ENCODE peak calls at places on chromosomes 12 and 14, in six cellular contexts. H is pancreas, Y is neural progenitor cell, W is IMR-90, N is tibial nerve, R is neuronal stem cell. U is an unnamed sample.

GRCh38 chr14:90060312-90060964 is 1.4 kb upstream of the KCNK13 start:
- DNase-seq in H (peak), Y (peak), W (peak), N (no peak), R (peak), U (no peak)

GRCh38 chr14:55245657-55246268 is 25.5 kb upstream of the FBXO34 start:
- DNase-seq in H (peak), Y (peak), W (peak), N (no peak), R (no peak), U (no peak)

GRCh38 chr12:109626378-109627115 is 53.0 kb downstream of the MVK start:
- DNase-seq in H (no peak), Y (peak), W (no peak), N (no peak), R (no peak), U (no peak)

GRCh38 chr12:132170094-132170636 is 25.9 kb downstream of the NOC4L start:
- DNase-seq in H (no peak), Y (no peak), W (peak), N (no peak), R (no peak), U (no peak)

GRCh38 chr12:64995831-64996230 is 125.3 kb downstream of the WIF1 start:
- DNase-seq in H (no peak), Y (no peak), W (no peak), N (no peak), R (no peak), U (no peak)

GRCh38 chr12:65685514-65685913 is 138.8 kb upstream of the HMGA2 start:
- DNase-seq in H (no peak), Y (no peak), W (peak), N (no peak), R (no peak), U (no peak)

GRCh38 chr12:79659961-79660431 is 30.8 kb downstream of the PAWR start:
- DNase-seq in H (no peak), Y (no peak), W (no peak), N (no peak), R (no peak), U (no peak)

GRCh38 chr12:118981285-118982201 is at the start of gene SRRM4:
- DNase-seq in H (no peak), Y (peak), W (no peak), N (no peak), R (peak), U (no peak)

GRCh38 chr12:31215521-31216232 is 110.3 kb downstream of the SINHCAF start:
- DNase-seq in H (no peak), Y (no peak), W (no peak), N (no peak), R (no peak), U (no peak)

GRCh38 chr12:127284870-127285431 is 982.0 kb upstream of the TMEM132C start:
- DNase-seq in H (no peak), Y (no peak), W (peak), N (peak), R (no peak), U (peak)

GRCh38 chr14:104161601-104162367 is 23.4 kb downstream of the KIF26A start:
- DNase-seq in H (no peak), Y (peak), W (no peak), N (no peak), R (no peak), U (no peak)

GRCh38 chr14:80634106-80634758 is 307.3 kb downstream of the CEP128 start:
- DNase-seq in H (no peak), Y (no peak), W (no peak), N (no peak), R (no peak), U (no peak)

GRCh38 chr14:90275820-90276219 is 19.5 kb downstream of the PSMC1 start:
- DNase-seq in H (no peak), Y (no peak), W (no peak), N (no peak), R (no peak), U (no peak)

GRCh38 chr14:44168566-44168965 is 338.5 kb downstream of the FSCB start:
- DNase-seq in H (no peak), Y (no peak), W (no peak), N (no peak), R (no peak), U (no peak)

GRCh38 chr14:70776197-70776596 is 33.1 kb downstream of the MAP3K9 start:
- DNase-seq in H (no peak), Y (no peak), W (no peak), N (no peak), R (no peak), U (no peak)

GRCh38 chr12:56029166-56029519 is 8.3 kb downstream of the IKZF4 start:
- DNase-seq in H (no peak), Y (no peak), W (peak), N (no peak), R (no peak), U (no peak)

GRCh38 chr12:128267246-128267622 is 264 bp downstream of the TMEM132C start:
- DNase-seq in H (no peak), Y (no peak), W (no peak), N (no peak), R (no peak), U (no peak)

GRCh38 chr14:101153691-101154090 is 250.2 kb upstream of the RTL1 start:
- DNase-seq in H (no peak), Y (no peak), W (no peak), N (no peak), R (no peak), U (no peak)

GRCh38 chr12:38152816-38153736 is 163.5 kb upstream of the ALG10B start:
- DNase-seq in H (no peak), Y (no peak), W (no peak), N (no peak), R (no peak), U (no peak)

GRCh38 chr12:97650242-97650641 is 187.6 kb downstream of the RMST start:
- DNase-seq in H (no peak), Y (no peak), W (no peak), N (no peak), R (no peak), U (no peak)

GRCh38 chr14:104969741-104970230 is 8.4 kb downstream of the AHNAK2 start:
- DNase-seq in H (no peak), Y (no peak), W (no peak), N (no peak), R (no peak), U (no peak)

GRCh38 chr14:61537567-61538463 is 157.5 kb upstream of the HIF1A start:
- DNase-seq in H (peak), Y (peak), W (peak), N (no peak), R (no peak), U (peak)

GRCh38 chr14:36507847-36508417 is 12.1 kb downstream of the NKX2-1 start:
- DNase-seq in H (no peak), Y (no peak), W (no peak), N (no peak), R (no peak), U (no peak)

GRCh38 chr12:53051058-53051880 is 1.4 kb downstream of the TNS2 start:
- DNase-seq in H (peak), Y (no peak), W (peak), N (peak), R (no peak), U (peak)

GRCh38 chr12:48787791-48788521 is 933 bp downstream of the ADCY6 start:
- DNase-seq in H (no peak), Y (peak), W (no peak), N (no peak), R (no peak), U (no peak)

GRCh38 chr12:53052419-53053222 is 2.8 kb downstream of the TNS2 start:
- DNase-seq in H (peak), Y (no peak), W (peak), N (peak), R (no peak), U (peak)

GRCh38 chr12:32589165-32589891 is 89.8 kb upstream of the DNM1L start:
- DNase-seq in H (no peak), Y (no peak), W (no peak), N (no peak), R (no peak), U (no peak)

GRCh38 chr12:16359512-16360491 is 12.4 kb downstream of the MGST1 start:
- DNase-seq in H (peak), Y (peak), W (peak), N (peak), R (peak), U (no peak)

GRCh38 chr12:56258820-56259183 is 618 bp upstream of the ANKRD52 start:
- DNase-seq in H (no peak), Y (no peak), W (no peak), N (no peak), R (peak), U (no peak)

GRCh38 chr12:51822956-51823355 is 25.6 kb downstream of the FIGNL2 start:
- DNase-seq in H (peak), Y (no peak), W (no peak), N (no peak), R (no peak), U (no peak)

GRCh38 chr12:104243551-104243950 is 28.0 kb downstream of the TXNRD1 start:
- DNase-seq in H (no peak), Y (no peak), W (no peak), N (no peak), R (no peak), U (no peak)

GRCh38 chr14:54291491-54292191 is 105.2 kb upstream of the CDKN3 start:
- DNase-seq in H (no peak), Y (peak), W (no peak), N (no peak), R (peak), U (no peak)

GRCh38 chr12:76312314-76312713 is 35.9 kb downstream of the BBS10 start:
- DNase-seq in H (no peak), Y (no peak), W (no peak), N (no peak), R (no peak), U (no peak)

GRCh38 chr12:76883151-76883550 is 4.3 kb upstream of the CSRP2 start:
- DNase-seq in H (no peak), Y (no peak), W (peak), N (no peak), R (no peak), U (no peak)

GRCh38 chr12:58812229-58812628 is 108.1 kb downstream of the LRIG3 start:
- DNase-seq in H (no peak), Y (no peak), W (no peak), N (no peak), R (no peak), U (no peak)

GRCh38 chr12:8822298-8822697 is at the start of gene A2ML1:
- DNase-seq in H (no peak), Y (no peak), W (no peak), N (no peak), R (no peak), U (no peak)

GRCh38 chr14:99838555-99839193 is 45.5 kb downstream of the EML1 start:
- DNase-seq in H (no peak), Y (peak), W (peak), N (no peak), R (peak), U (no peak)

GRCh38 chr14:91419044-91419397 is 1.4 kb upstream of the CCDC88C start:
- DNase-seq in H (no peak), Y (no peak), W (no peak), N (no peak), R (no peak), U (no peak)

GRCh38 chr14:91419451-91419850 is 1.8 kb upstream of the CCDC88C start:
- DNase-seq in H (no peak), Y (no peak), W (no peak), N (no peak), R (no peak), U (no peak)

GRCh38 chr14:91417983-91418386 is 365 bp upstream of the CCDC88C start:
- DNase-seq in H (peak), Y (peak), W (no peak), N (no peak), R (peak), U (no peak)

GRCh38 chr14:91417134-91417982 is at the start of gene CCDC88C:
- DNase-seq in H (peak), Y (peak), W (no peak), N (no peak), R (peak), U (no peak)

DNA sequence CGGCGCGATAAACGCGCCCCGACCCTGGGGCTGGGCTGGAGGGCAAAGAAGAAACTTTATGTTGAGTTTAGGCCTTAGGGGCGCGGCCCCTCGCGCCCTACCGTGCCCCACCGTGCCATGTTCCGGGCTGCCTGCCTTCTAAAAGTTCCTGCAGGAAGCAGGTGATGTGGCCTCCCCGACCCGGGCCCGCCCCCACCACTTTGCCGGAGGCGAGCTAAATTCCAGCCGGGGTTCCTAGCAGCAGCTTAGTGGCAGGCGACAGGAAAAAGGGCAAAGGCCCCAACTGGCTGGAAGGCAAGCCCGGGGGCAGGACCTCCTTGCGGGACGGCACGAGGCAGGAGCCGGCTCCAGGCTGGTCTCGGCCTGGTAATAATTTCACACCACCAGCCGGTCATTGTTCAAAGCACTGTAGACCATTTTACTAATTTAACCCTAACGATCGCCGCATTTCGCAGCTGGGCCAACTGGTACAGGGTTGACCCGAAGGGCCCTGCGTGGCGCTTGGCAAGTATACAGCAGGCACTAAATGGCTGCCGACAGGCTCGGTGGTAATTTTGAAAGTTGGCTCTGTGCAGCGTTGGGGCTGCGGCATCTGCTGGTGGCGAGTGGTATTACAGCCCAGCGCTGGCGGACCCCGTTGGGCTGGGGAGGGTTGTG is 895 bp upstream of the CCDC88C start:
- DNase-seq in H (peak), Y (peak), W (peak), N (peak), R (peak), U (peak)
- H3K27ac ChIP-seq in H (peak), Y (no peak), W (no peak), N (no peak), R (no peak), U (no peak)

GRCh38 chr14:21096438-21096837 is 2.0 kb downstream of the ZNF219 start:
- DNase-seq in H (no peak), Y (no peak), W (no peak), N (no peak), R (no peak), U (no peak)

GRCh38 chr14:21097616-21098133 is 780 bp downstream of the ZNF219 start:
- DNase-seq in H (no peak), Y (peak), W (no peak), N (no peak), R (no peak), U (peak)

GRCh38 chr14:21098134-21098891 is at the start of gene ZNF219:
- DNase-seq in H (peak), Y (peak), W (peak), N (peak), R (peak), U (peak)

GRCh38 chr14:21095430-21096205 is 2.8 kb downstream of the ZNF219 start:
- DNase-seq in H (no peak), Y (peak), W (peak), N (no peak), R (no peak), U (no peak)

DNA sequence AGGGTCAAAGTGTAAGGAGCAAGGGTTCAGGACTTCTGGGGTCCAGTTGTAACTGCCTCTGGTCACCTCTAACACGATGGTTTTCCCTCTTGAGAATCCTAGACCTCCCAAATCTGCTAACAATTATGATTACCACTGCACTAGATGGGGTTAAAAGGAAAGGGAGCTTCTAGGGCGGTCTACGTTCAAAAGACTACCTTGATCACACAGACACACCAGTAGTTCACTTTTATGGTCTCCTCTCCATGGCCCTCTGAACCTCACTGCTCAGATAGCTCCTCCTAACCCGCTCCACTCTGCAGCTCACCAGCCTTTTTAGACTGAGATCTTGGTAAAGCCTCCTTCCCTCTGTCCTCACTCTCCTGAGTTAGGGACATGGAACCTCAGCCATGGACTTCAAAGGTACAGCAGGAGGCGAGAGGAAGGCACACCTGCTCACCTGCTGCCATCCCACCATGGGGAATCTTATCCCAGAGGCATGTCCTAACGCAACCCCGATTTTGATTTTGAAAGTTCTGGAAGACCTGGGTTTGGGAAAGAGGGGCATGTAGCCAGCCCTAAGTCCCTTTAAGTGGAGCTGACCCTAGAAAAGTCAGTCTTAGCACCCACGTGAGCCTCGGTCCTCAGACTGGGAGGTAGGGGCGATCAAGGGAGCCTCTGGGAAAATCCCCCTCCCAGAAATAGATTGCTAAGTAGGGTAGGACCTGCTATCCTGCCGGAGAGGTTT is 1.4 kb downstream of the ZNF219 start:
- DNase-seq in H (no peak), Y (no peak), W (no peak), N (no peak), R (no peak), U (no peak)
- H3K27ac ChIP-seq in H (peak), Y (peak), W (peak), N (peak), R (peak), U (peak)

DNA sequence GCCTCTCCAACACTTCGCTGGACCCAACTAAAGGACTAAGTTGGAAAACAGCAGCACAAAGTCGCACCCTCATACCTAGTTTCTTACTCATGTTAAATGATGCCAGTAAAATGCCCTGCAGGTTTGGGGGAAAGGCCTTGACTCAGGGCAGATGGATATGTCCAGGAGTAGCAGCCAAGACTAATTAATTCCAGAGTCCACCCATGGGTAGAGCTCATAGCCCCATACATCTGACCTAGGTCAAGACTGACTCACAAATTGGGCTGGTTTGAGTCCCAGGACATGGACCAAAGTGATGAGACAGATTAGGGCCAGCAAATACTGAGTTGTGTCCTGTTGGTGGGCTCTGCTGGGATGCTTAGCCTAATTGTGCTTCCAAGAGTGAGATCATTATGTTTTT is 224.0 kb upstream of the BTG1 start:
- DNase-seq in H (no peak), Y (no peak), W (no peak), N (no peak), R (no peak), U (no peak)
- H3K27ac ChIP-seq in H (no peak), Y (no peak), W (no peak), N (no peak), R (no peak), U (no peak)

GRCh38 chr12:69339999-69340398 is 8.2 kb upstream of the LYZ start:
- DNase-seq in H (peak), Y (no peak), W (no peak), N (no peak), R (no peak), U (no peak)
- H3K27ac ChIP-seq in H (peak), Y (no peak), W (no peak), N (no peak), R (no peak), U (no peak)

GRCh38 chr14:35332517-35333346 is 40.5 kb downstream of the PSMA6 start:
- DNase-seq in H (no peak), Y (no peak), W (no peak), N (no peak), R (no peak), U (no peak)
- H3K27ac ChIP-seq in H (peak), Y (no peak), W (no peak), N (peak), R (no peak), U (no peak)

DNA sequence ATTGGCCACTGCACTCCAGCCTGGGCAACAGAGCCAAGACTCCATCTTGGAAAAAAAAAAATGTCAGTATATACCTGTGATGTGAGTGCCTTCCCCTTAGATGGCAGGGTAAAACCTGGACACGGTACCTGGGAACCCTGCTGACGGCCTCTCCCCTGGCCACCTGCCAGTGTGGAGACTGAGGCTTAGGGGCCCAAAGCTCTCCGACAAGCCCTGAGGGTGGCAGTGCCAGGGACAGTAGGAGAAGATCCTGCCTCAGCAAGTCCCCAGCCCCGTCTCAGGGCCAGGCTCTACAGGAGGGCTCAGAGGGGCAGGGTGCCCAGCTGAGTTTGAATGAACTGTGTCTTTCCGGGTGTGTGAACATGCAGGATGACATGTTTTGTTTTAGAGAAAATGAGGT is 10.6 kb downstream of the TSPAN9 start:
- DNase-seq in H (no peak), Y (no peak), W (no peak), N (no peak), R (no peak), U (no peak)
- H3K27ac ChIP-seq in H (no peak), Y (no peak), W (no peak), N (peak), R (no peak), U (no peak)

DNA sequence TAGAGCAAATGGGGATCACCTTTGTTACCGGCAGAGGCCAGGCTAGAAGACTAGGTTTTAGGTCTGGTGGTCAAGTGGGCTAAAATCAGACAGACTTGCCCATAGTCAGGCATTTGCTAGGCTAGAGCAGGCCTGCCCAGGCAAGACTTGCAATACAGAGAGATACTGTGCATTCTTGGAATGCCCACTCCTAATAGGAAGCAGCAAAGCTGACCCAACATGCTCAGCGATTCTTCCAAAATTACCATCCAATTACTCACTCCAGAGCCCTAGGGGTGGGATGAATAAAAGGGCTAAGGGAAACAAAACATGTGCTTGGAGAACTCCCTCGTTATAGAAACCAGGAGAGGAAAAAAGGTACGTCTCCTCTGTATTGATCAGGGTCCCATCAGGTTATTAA is 187.8 kb upstream of the AMIGO2 start:
- DNase-seq in H (no peak), Y (no peak), W (peak), N (no peak), R (no peak), U (no peak)
- H3K27ac ChIP-seq in H (no peak), Y (no peak), W (no peak), N (no peak), R (no peak), U (no peak)